ENCODE peak calls at places on chromosomes 4 and X, in six cellular contexts. F is SK-N-SH, V is WTC11, X is A549, C is GM12878, P is K562. Y is an unnamed sample.

GRCh38 chrX:139708067-139708466 is at the start of gene MCF2:
- DNase-seq in F (no peak), V (no peak), X (no peak), C (no peak), P (no peak), Y (no peak)

GRCh38 chrX:41542151-41542935 is 95.2 kb downstream of the NYX start:
- DNase-seq in F (no peak), V (no peak), X (no peak), C (no peak), P (peak), Y (peak)

GRCh38 chr4:3867403-3868100 is 101.4 kb downstream of the ADRA2C start:
- DNase-seq in F (no peak), V (no peak), X (no peak), C (no peak), P (no peak), Y (no peak)

GRCh38 chrX:70504772-70505450 is 60.3 kb downstream of the DLG3 start:
- DNase-seq in F (no peak), V (no peak), X (no peak), C (no peak), P (no peak), Y (no peak)

GRCh38 chrX:276588-277171 is 4.5 kb upstream of the PLCXD1 start:
- DNase-seq in F (peak), V (no peak), X (peak), C (no peak), P (peak), Y (peak)

GRCh38 chr4:16591867-16592266 is 306.6 kb downstream of the LDB2 start:
- DNase-seq in F (peak), V (no peak), X (no peak), C (no peak), P (no peak), Y (no peak)

GRCh38 chr4:98996056-98996941 is 778 bp downstream of the METAP1 start:
- DNase-seq in F (peak), V (no peak), X (peak), C (no peak), P (no peak), Y (peak)

GRCh38 chr4:12723849-12724447 is 760.2 kb downstream of the RAB28 start:
- DNase-seq in F (no peak), V (peak), X (no peak), C (no peak), P (no peak), Y (no peak)

GRCh38 chr4:150822407-150822806 is 192.7 kb downstream of the LRBA start:
- DNase-seq in F (no peak), V (no peak), X (no peak), C (no peak), P (no peak), Y (no peak)

GRCh38 chrX:18146954-18147353 is 73.7 kb downstream of the BEND2 start:
- DNase-seq in F (no peak), V (peak), X (no peak), C (no peak), P (peak), Y (peak)

GRCh38 chr4:155473420-155474095 is 96.8 kb upstream of the MAP9 start:
- DNase-seq in F (no peak), V (no peak), X (no peak), C (no peak), P (no peak), Y (peak)

GRCh38 chr4:141081921-141082381 is 51.3 kb downstream of the RNF150 start:
- DNase-seq in F (no peak), V (no peak), X (no peak), C (no peak), P (no peak), Y (no peak)

GRCh38 chrX:70769659-70770232 is 138.8 kb downstream of the TEX11 start:
- DNase-seq in F (peak), V (no peak), X (peak), C (no peak), P (no peak), Y (peak)

GRCh38 chr4:140103676-140104075 is 50.3 kb downstream of the MAML3 start:
- DNase-seq in F (no peak), V (no peak), X (no peak), C (peak), P (no peak), Y (peak)

GRCh38 chr4:102606261-102606660 is 105.1 kb downstream of the NFKB1 start:
- DNase-seq in F (no peak), V (no peak), X (no peak), C (no peak), P (no peak), Y (no peak)

GRCh38 chr4:55033296-55033695 is 92.1 kb downstream of the KDR start:
- DNase-seq in F (no peak), V (no peak), X (no peak), C (no peak), P (no peak), Y (no peak)

GRCh38 chrX:132118361-132118760 is 9.5 kb downstream of the FRMD7 start:
- DNase-seq in F (no peak), V (peak), X (no peak), C (no peak), P (peak), Y (no peak)

GRCh38 chrX:7145454-7145853 is 2.1 kb upstream of the STS start:
- DNase-seq in F (no peak), V (no peak), X (no peak), C (no peak), P (no peak), Y (peak)

GRCh38 chr4:156968479-156968984 is 3.1 kb downstream of the PDGFC start:
- DNase-seq in F (peak), V (peak), X (peak), C (no peak), P (peak), Y (peak)

GRCh38 chrX:94831364-94831763 is 1157.4 kb downstream of the FAM133A start:
- DNase-seq in F (peak), V (no peak), X (no peak), C (no peak), P (no peak), Y (peak)

GRCh38 chr4:14848210-14848609 is 154.1 kb upstream of the CPEB2 start:
- DNase-seq in F (no peak), V (no peak), X (no peak), C (no peak), P (no peak), Y (no peak)

GRCh38 chrX:104122829-104123228 is 10.5 kb downstream of the ZCCHC18 start:
- DNase-seq in F (no peak), V (no peak), X (no peak), C (no peak), P (no peak), Y (no peak)

GRCh38 chrX:134544614-134545255 is 84.8 kb downstream of the HPRT1 start:
- DNase-seq in F (peak), V (peak), X (no peak), C (no peak), P (no peak), Y (no peak)

GRCh38 chr4:29565256-29565655 is 1154.9 kb upstream of the PCDH7 start:
- DNase-seq in F (no peak), V (no peak), X (no peak), C (no peak), P (no peak), Y (no peak)

GRCh38 chrX:146881521-146881920 is 67.0 kb upstream of the CXorf51A start:
- DNase-seq in F (no peak), V (no peak), X (no peak), C (no peak), P (no peak), Y (no peak)

GRCh38 chr4:74540193-74540592 is 95.3 kb downstream of the AREG start:
- DNase-seq in F (no peak), V (no peak), X (no peak), C (no peak), P (no peak), Y (peak)

GRCh38 chr4:147198411-147199051 is 252.9 kb upstream of the TTC29 start:
- DNase-seq in F (no peak), V (no peak), X (no peak), C (no peak), P (no peak), Y (peak)

GRCh38 chrX:131728295-131729145 is 184.6 kb downstream of the OR13H1 start:
- DNase-seq in F (peak), V (peak), X (no peak), C (peak), P (no peak), Y (peak)

GRCh38 chr4:187363453-187363852 is 632.1 kb upstream of the ZFP42 start:
- DNase-seq in F (no peak), V (no peak), X (no peak), C (no peak), P (no peak), Y (no peak)

GRCh38 chr4:185219551-185220344 is 10.3 kb downstream of the SNX25 start:
- DNase-seq in F (no peak), V (no peak), X (no peak), C (no peak), P (no peak), Y (peak)

GRCh38 chrX:16807976-16808542 is 21.8 kb downstream of the TXLNG start:
- DNase-seq in F (no peak), V (no peak), X (peak), C (no peak), P (peak), Y (peak)

GRCh38 chr4:23877758-23878229 is 12.1 kb downstream of the PPARGC1A start:
- DNase-seq in F (no peak), V (no peak), X (no peak), C (no peak), P (no peak), Y (peak)
- TF ChIP-seq USF2 in F (no peak), V (no peak), X (no peak), C (no peak), P (no peak), Y (no peak)

GRCh38 chr4:77818667-77819408 is at the start of gene CNOT6L:
- DNase-seq in F (peak), V (peak), X (peak), C (no peak), P (peak), Y (peak)

GRCh38 chr4:77818077-77818666 is 996 bp downstream of the CNOT6L start:
- DNase-seq in F (peak), V (peak), X (peak), C (no peak), P (peak), Y (peak)

GRCh38 chr4:77819836-77820679 is 890 bp upstream of the CNOT6L start:
- DNase-seq in F (peak), V (peak), X (peak), C (peak), P (peak), Y (peak)

GRCh38 chr4:77820836-77821561 is 1.8 kb upstream of the CNOT6L start:
- DNase-seq in F (peak), V (no peak), X (no peak), C (no peak), P (no peak), Y (no peak)

GRCh38 chr4:77819409-77819835 is 254 bp upstream of the CNOT6L start:
- DNase-seq in F (peak), V (peak), X (no peak), C (no peak), P (peak), Y (no peak)
- TF ChIP-seq USF2 in F (no peak), V (no peak), X (no peak), C (no peak), P (no peak), Y (no peak)

GRCh38 chr4:8847764-8848163 is 23.9 kb downstream of the HMX1 start:
- DNase-seq in F (peak), V (no peak), X (no peak), C (no peak), P (no peak), Y (no peak)
- TF ChIP-seq USF2 in F (no peak), V (no peak), X (no peak), C (no peak), P (no peak), Y (no peak)

DNA sequence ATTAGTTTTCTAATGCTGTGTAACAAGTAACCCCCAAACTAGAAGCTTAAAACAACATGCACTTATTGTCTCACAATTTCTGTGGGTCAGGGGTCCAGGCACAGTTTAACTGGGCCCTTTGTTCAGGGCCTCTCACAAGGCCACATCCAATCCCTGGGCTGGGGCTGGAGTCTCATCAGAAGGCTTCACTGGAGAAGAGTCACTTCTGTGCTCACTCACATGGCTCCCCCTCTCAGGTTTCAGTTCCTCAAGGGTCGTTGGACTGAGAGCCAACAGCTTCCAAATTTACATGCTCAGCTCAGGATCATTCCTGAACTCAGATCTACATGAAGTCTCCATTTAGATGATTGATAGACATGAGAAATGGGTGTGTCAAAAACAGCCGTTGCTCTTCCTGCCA is 77.1 kb downstream of the EVC start:
- DNase-seq in F (no peak), V (no peak), X (no peak), C (no peak), P (no peak), Y (no peak)
- TF ChIP-seq USF2 in F (no peak), V (no peak), X (no peak), C (no peak), P (no peak), Y (no peak)

DNA sequence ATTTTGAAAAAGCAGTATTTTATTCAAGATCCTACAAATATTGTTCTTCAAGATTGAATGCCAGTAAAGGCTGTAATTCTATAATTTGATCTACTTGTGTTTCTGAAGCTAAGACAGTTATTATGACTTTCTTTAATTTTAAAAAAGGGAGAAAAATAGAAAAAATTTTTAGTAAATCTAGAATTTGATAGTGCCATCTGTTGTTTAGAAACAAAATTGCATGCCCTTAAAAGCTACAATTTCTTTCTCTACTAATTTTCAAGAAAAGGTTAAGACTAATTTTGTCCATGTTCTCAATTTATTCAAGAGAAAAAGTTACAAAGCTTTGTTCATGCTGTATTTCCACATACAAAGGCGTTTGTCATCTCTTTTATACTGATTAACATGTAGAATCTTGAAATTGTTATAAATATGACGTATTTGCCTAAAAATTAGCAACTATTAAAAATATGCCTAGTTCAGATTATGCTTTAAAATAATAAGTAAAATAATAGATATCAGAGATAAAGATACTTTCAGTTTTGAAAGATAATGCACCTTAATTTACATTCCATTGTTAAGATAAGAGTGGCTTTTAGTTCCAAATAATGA is 25.6 kb upstream of the MMRN1 start:
- DNase-seq in F (no peak), V (no peak), X (no peak), C (no peak), P (no peak), Y (peak)
- TF ChIP-seq USF2 in F (no peak), V (no peak), X (no peak), C (no peak), P (no peak), Y (no peak)

Y was measured in IMR-90.